ENCODE peak calls at places on chromosomes 4 and X, in seven cellular contexts. F, S, C, L, H, P and K are unnamed samples.
A peak's percentile ranks its signal among the peaks of the same experiment; 100 is the strongest.

GRCh38 chrX:149498767-149499166 is 6.3 kb downstream of the IDS start:
- DNase-seq in F (no peak), S (no peak), C (no peak), L (no peak), H (no peak), P (no peak), K (no peak)

GRCh38 chr4:88457307-88458090 is 580 bp downstream of the HERC5 start:
- DNase-seq in F (peak; percentile 77), S (no peak), C (peak; percentile 92), L (peak; percentile 66), H (peak; percentile 58), P (peak; percentile 57), K (no peak)

GRCh38 chrX:131802836-131803626 is 220.1 kb upstream of the STK26 start:
- DNase-seq in F (peak; percentile 88), S (peak; percentile 83), C (peak; percentile 89), L (no peak), H (no peak), P (peak; percentile 76), K (no peak)

GRCh38 chr4:2893772-2894171 is 50.1 kb downstream of the ADD1 start:
- DNase-seq in F (no peak), S (no peak), C (no peak), L (no peak), H (no peak), P (no peak), K (no peak)

GRCh38 chr4:143389543-143390195 is 53.0 kb downstream of the GAB1 start:
- DNase-seq in F (no peak), S (no peak), C (no peak), L (no peak), H (no peak), P (no peak), K (no peak)

GRCh38 chr4:138107023-138107422 is 135.1 kb downstream of the SLC7A11 start:
- DNase-seq in F (no peak), S (no peak), C (no peak), L (no peak), H (no peak), P (no peak), K (no peak)

GRCh38 chr4:24748758-24749350 is 46.5 kb upstream of the SOD3 start:
- DNase-seq in F (no peak), S (no peak), C (no peak), L (no peak), H (no peak), P (no peak), K (no peak)

GRCh38 chr4:135372131-135372530 is 1170.5 kb upstream of the PABPC4L start:
- DNase-seq in F (no peak), S (no peak), C (no peak), L (no peak), H (no peak), P (no peak), K (no peak)

GRCh38 chrX:99820197-99820596 is 589.9 kb downstream of the PCDH19 start:
- DNase-seq in F (no peak), S (no peak), C (no peak), L (no peak), H (no peak), P (no peak), K (no peak)

GRCh38 chr4:58602701-58603359 is 1492.6 kb upstream of the IGFBP7 start:
- DNase-seq in F (no peak), S (no peak), C (no peak), L (no peak), H (no peak), P (no peak), K (no peak)

GRCh38 chrX:143336261-143336660 is 181.0 kb downstream of the SPANXN3 start:
- DNase-seq in F (no peak), S (no peak), C (no peak), L (no peak), H (no peak), P (no peak), K (no peak)

GRCh38 chr4:154781983-154782293 is 866 bp downstream of the RBM46 start:
- DNase-seq in F (no peak), S (no peak), C (no peak), L (no peak), H (no peak), P (no peak), K (no peak)

DNA sequence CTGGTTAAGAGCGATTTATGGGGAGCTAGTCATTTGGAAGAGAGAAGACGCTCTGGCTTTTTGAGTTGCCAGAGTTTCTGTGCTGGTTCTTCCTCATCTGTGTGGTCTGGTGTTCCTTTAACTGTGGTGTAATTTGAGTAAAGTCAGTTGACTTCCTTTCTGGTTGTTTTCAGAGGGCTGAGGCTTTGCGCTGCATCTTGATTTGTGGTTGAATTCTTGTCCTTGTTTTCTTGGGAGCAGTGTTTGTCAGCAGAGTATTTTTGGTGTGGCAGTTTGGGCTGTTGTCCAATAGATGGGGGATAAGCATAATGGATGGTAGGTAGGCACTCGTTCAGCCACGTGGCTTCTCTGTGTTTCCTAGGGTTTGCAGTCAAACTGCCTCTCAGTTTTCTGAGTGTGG is 2143.2 kb upstream of the TENM3 start:
- DNase-seq in F (no peak), S (no peak), C (no peak), L (no peak), H (no peak), P (no peak), K (no peak)
- H3K27ac ChIP-seq in F (no peak overlapping the region), S (no peak overlapping the region), C (no peak overlapping the region), L (no peak overlapping the region), H (no peak overlapping the region), P (no peak overlapping the region), K (no peak overlapping the region)

DNA sequence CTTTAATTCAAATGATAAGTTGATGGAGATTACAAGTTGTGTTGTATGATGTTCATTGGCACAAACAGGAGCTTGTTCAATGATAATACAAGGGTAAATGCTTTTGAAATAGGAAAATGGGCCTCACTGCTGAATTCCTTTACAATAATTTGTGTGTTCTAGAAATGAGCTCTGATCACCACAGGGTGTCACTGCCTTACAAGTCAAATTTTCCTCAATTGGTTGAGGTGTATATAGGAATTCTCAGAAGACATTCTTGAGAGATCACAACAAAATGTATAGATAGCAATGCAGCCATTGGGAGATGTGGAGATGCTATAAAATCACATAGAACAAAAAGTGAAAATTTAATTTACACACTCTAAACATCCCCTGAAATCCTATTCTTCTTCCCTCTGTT is 49.6 kb downstream of the KLF8 start:
- DNase-seq in F (no peak), S (peak; percentile 38), C (no peak), L (peak; percentile 7), H (no peak), P (no peak), K (no peak)
- H3K27ac ChIP-seq in F (no peak overlapping the region), S (no peak overlapping the region), C (no peak overlapping the region), L (no peak overlapping the region), H (no peak overlapping the region), P (no peak overlapping the region), K (no peak overlapping the region)

GRCh38 chr4:113469926-113470325 is 291.6 kb downstream of the CAMK2D start:
- DNase-seq in F (no peak), S (no peak), C (no peak), L (no peak), H (no peak), P (no peak), K (no peak)

GRCh38 chr4:113469023-113469390 is 292.5 kb downstream of the CAMK2D start:
- DNase-seq in F (no peak), S (no peak), C (no peak), L (no peak), H (no peak), P (no peak), K (no peak)

GRCh38 chr4:113471141-113471860 is 290.2 kb downstream of the CAMK2D start:
- DNase-seq in F (no peak), S (no peak), C (no peak), L (no peak), H (no peak), P (peak; percentile 27), K (no peak)

GRCh38 chr4:113468165-113469022 is 293.1 kb downstream of the CAMK2D start:
- DNase-seq in F (peak; percentile 95), S (no peak), C (no peak), L (peak; percentile 62), H (peak; percentile 75), P (peak; percentile 78), K (peak; percentile 87)

DNA sequence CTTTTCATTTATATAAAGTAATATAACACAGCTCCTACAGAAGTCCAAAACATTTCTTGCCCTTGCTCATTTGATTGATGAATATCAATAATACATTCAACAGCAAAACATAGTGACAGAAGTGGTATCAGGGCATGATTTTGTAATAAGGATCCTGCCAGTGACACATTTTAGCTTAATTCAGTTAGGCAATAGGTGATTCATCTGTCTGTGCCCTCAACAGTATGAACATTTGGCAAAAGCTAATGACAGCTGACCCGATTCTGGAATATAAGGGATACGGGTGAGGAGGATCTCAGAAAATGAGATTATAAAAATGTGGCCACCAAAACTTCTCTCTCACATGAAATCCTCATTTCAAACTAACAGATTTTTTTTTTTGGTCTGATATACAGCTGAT is 294.0 kb downstream of the CAMK2D start:
- DNase-seq in F (no peak), S (no peak), C (no peak), L (no peak), H (no peak), P (no peak), K (no peak)
- H3K27ac ChIP-seq in F (peak overlapping the region; percentile 84), S (no peak overlapping the region), C (peak overlapping the region; percentile 52), L (no peak overlapping the region), H (peak overlapping the region; percentile 90), P (peak overlapping the region; percentile 86), K (peak overlapping the region; percentile 84)

GRCh38 chr4:118354913-118355312 is 2.1 kb upstream of the PRSS12 start:
- DNase-seq in F (no peak), S (no peak), C (no peak), L (no peak), H (no peak), P (no peak), K (no peak)

GRCh38 chr4:118350961-118351360 is 1.8 kb downstream of the PRSS12 start:
- DNase-seq in F (no peak), S (no peak), C (no peak), L (no peak), H (no peak), P (no peak), K (no peak)

GRCh38 chr4:118353452-118353851 is 649 bp upstream of the PRSS12 start:
- DNase-seq in F (no peak), S (no peak), C (no peak), L (peak; percentile 54), H (no peak), P (no peak), K (no peak)

GRCh38 chr4:118352843-118353373 is at the start of gene PRSS12:
- DNase-seq in F (peak; percentile 70), S (peak; percentile 43), C (peak; percentile 89), L (peak; percentile 87), H (peak; percentile 72), P (peak; percentile 22), K (peak; percentile 77)

DNA sequence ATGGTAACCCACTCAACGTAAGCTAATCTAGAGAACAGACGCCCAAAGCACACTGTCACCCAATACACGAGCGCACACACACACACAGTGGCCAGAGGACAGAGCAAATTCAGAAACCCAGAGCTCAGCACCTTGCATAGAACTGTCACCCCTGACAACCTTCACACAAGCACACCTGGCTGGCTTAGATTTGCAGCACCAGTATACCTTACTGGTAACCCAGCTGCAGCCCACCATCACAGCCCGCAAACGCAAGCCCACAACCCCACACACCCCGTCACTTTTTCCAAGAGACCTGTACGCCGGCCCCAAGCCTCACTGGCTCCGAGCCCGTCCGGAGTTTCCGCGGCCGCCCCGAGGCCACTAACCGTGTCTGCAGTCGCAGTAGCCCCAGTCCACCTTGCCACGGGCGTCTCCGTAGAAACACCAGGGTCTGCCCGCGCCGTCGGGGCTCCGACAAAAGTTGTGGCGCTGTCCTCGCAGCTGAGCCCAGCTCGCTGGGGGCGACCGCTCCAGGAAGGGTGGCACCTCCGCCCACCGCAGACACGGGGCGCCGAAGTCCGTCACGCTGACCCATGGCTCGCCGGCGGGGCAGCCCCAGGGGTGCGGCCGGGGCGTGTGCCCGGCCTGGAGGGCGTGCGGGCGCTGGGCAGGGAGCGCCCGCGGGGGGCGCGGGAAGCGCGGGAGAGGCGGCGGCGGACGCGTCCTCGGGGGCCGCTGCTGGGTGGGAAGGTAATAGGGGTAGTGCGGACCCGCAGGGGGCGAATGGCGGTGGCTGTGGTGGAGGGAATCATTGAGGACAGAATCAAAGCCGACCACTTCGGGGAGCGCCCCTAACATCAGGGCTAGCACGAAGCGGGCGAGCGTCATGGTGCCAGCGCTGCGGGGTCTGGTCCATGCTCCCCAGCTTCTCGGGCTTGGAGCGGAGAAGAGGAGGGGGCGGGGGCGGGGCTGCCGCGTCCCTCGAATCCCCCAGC is 664 bp downstream of the PRSS12 start:
- DNase-seq in F (peak; percentile 65), S (no peak), C (peak; percentile 74), L (peak; percentile 63), H (peak; percentile 51), P (no peak), K (no peak)
- H3K27ac ChIP-seq in F (no peak overlapping the region), S (no peak overlapping the region), C (no peak overlapping the region), L (no peak overlapping the region), H (no peak overlapping the region), P (no peak overlapping the region), K (no peak overlapping the region)